ENCODE peak calls at places on chromosomes 2 and 18, in five cellular contexts. One of them, this sample, is unnamed.

GRCh38 chr2:148416248-148416647 is 228.3 kb upstream of the EPC2 start:
- DNase-seq in Panc1: no peak
- DNase-seq in COR-L47: no peak
- DNase-seq in adrenal gland: no peak
- DNase-seq in NCI-H2029: no peak
- DNase-seq in this sample: no peak

GRCh38 chr18:30288662-30289414 is 753.7 kb downstream of the DSC3 start:
- DNase-seq in Panc1: no peak
- DNase-seq in COR-L47: no peak
- DNase-seq in adrenal gland: no peak
- DNase-seq in NCI-H2029: no peak
- DNase-seq in this sample: no peak

GRCh38 chr2:8761529-8762164 is 75.8 kb downstream of the KIDINS220 start:
- DNase-seq in Panc1: peak
- DNase-seq in COR-L47: peak
- DNase-seq in adrenal gland: no peak
- DNase-seq in NCI-H2029: peak
- DNase-seq in this sample: no peak

GRCh38 chr18:58535340-58536186 is 93.3 kb downstream of the ALPK2 start:
- DNase-seq in Panc1: no peak
- DNase-seq in COR-L47: no peak
- DNase-seq in adrenal gland: no peak
- DNase-seq in NCI-H2029: no peak
- DNase-seq in this sample: no peak

GRCh38 chr2:196309646-196310045 is 138.3 kb upstream of the STK17B start:
- DNase-seq in Panc1: no peak
- DNase-seq in COR-L47: no peak
- DNase-seq in adrenal gland: no peak
- DNase-seq in NCI-H2029: no peak
- DNase-seq in this sample: no peak

GRCh38 chr18:8307960-8308359 is 301.3 kb upstream of the RAB12 start:
- DNase-seq in Panc1: no peak
- DNase-seq in COR-L47: no peak
- DNase-seq in adrenal gland: no peak
- DNase-seq in NCI-H2029: no peak
- DNase-seq in this sample: no peak

GRCh38 chr2:85095094-85095493 is 38.1 kb upstream of the TCF7L1 start:
- DNase-seq in Panc1: no peak
- DNase-seq in COR-L47: no peak
- DNase-seq in adrenal gland: no peak
- DNase-seq in NCI-H2029: no peak
- DNase-seq in this sample: no peak

GRCh38 chr18:10252952-10253680 is 201.3 kb upstream of the APCDD1 start:
- DNase-seq in Panc1: no peak
- DNase-seq in COR-L47: no peak
- DNase-seq in adrenal gland: no peak
- DNase-seq in NCI-H2029: no peak
- DNase-seq in this sample: no peak

GRCh38 chr18:51724790-51725721 is 527.6 kb upstream of the MEX3C start:
- DNase-seq in Panc1: no peak
- DNase-seq in COR-L47: peak
- DNase-seq in adrenal gland: no peak
- DNase-seq in NCI-H2029: no peak
- DNase-seq in this sample: no peak

GRCh38 chr18:46169464-46169941 is 65.3 kb downstream of the HAUS1 start:
- DNase-seq in Panc1: no peak
- DNase-seq in COR-L47: no peak
- DNase-seq in adrenal gland: peak
- DNase-seq in NCI-H2029: no peak
- DNase-seq in this sample: no peak

GRCh38 chr2:132998221-132998620 is 328.2 kb upstream of the LYPD1 start:
- DNase-seq in Panc1: no peak
- DNase-seq in COR-L47: no peak
- DNase-seq in adrenal gland: no peak
- DNase-seq in NCI-H2029: no peak
- DNase-seq in this sample: no peak

GRCh38 chr2:233976690-233977294 is 59.6 kb downstream of the TRPM8 start:
- DNase-seq in Panc1: peak
- DNase-seq in COR-L47: peak
- DNase-seq in adrenal gland: no peak
- DNase-seq in NCI-H2029: no peak
- DNase-seq in this sample: no peak

GRCh38 chr18:79489900-79490592 is 94.3 kb downstream of the NFATC1 start:
- DNase-seq in Panc1: no peak
- DNase-seq in COR-L47: no peak
- DNase-seq in adrenal gland: no peak
- DNase-seq in NCI-H2029: no peak
- DNase-seq in this sample: peak

GRCh38 chr2:42359894-42360483 is 1.0 kb downstream of the COX7A2L start:
- DNase-seq in Panc1: no peak
- DNase-seq in COR-L47: no peak
- DNase-seq in adrenal gland: no peak
- DNase-seq in NCI-H2029: no peak
- DNase-seq in this sample: no peak

GRCh38 chr2:106106627-106107508 is 87.2 kb downstream of the UXS1 start:
- DNase-seq in Panc1: no peak
- DNase-seq in COR-L47: no peak
- DNase-seq in adrenal gland: no peak
- DNase-seq in NCI-H2029: no peak
- DNase-seq in this sample: no peak

GRCh38 chr18:52312321-52312720 is 27.7 kb upstream of the DCC start:
- DNase-seq in Panc1: no peak
- DNase-seq in COR-L47: peak
- DNase-seq in adrenal gland: no peak
- DNase-seq in NCI-H2029: peak
- DNase-seq in this sample: no peak

GRCh38 chr18:22504251-22504650 is 86.5 kb upstream of the CTAGE1 start:
- DNase-seq in Panc1: no peak
- DNase-seq in COR-L47: no peak
- DNase-seq in adrenal gland: no peak
- DNase-seq in NCI-H2029: no peak
- DNase-seq in this sample: peak

GRCh38 chr2:102147935-102148334 is 5.4 kb downstream of the IL1R1 start:
- DNase-seq in Panc1: no peak
- DNase-seq in COR-L47: no peak
- DNase-seq in adrenal gland: no peak
- DNase-seq in NCI-H2029: no peak
- DNase-seq in this sample: no peak

GRCh38 chr18:21991081-21991534 is 178.3 kb upstream of the GATA6 start:
- DNase-seq in Panc1: no peak
- DNase-seq in COR-L47: no peak
- DNase-seq in adrenal gland: no peak
- DNase-seq in NCI-H2029: no peak
- DNase-seq in this sample: no peak